ENCODE peak calls at places on chromosome 18, in five cellular contexts. T, U, Q, P and G are unnamed samples.

GRCh38 chr18:42392416-42392815 is 437.4 kb downstream of the PIK3C3 start:
- DNase-seq in T (peak; percentile 29), Q (no peak), U (no peak), P (no peak), G (no peak)

GRCh38 chr18:78726326-78727056 is 253.1 kb upstream of the SALL3 start:
- DNase-seq in Q (no peak), U (no peak), P (no peak), T (no peak), G (no peak)

GRCh38 chr18:12399231-12399630 is 8.5 kb upstream of the PRELID3A start:
- DNase-seq in P (no peak), U (no peak), T (no peak), Q (no peak), G (no peak)

GRCh38 chr18:27449104-27449503 is 264.0 kb upstream of the CHST9 start:
- DNase-seq in U (no peak), T (no peak), Q (no peak), P (no peak), G (no peak)

GRCh38 chr18:34322365-34323289 is 97.9 kb upstream of the NOL4 start:
- DNase-seq in U (peak; percentile 51), P (peak; percentile 23), Q (peak; percentile 8), T (peak; percentile 66), G (no peak)

GRCh38 chr18:36402765-36403396 is 105.4 kb downstream of the FHOD3 start:
- DNase-seq in T (peak; percentile 81), Q (peak; percentile 30), U (no peak), P (no peak), G (no peak)

GRCh38 chr18:9742588-9743131 is 34.6 kb downstream of the RAB31 start:
- DNase-seq in P (no peak), T (peak; percentile 79), Q (no peak), U (peak; percentile 32), G (no peak)

GRCh38 chr18:64810354-64810753 is 661.5 kb upstream of the LINC00305 start:
- DNase-seq in T (no peak), P (no peak), U (no peak), Q (no peak), G (no peak)

GRCh38 chr18:36812686-36813085 is 16.1 kb downstream of the TPGS2 start:
- DNase-seq in U (no peak), Q (no peak), P (no peak), T (no peak), G (no peak)

GRCh38 chr18:26708814-26709717 is 156.4 kb downstream of the AQP4 start:
- DNase-seq in U (no peak), P (no peak), Q (no peak), T (no peak), G (no peak)

GRCh38 chr18:61865466-61866165 is 27.2 kb downstream of the RNF152 start:
- DNase-seq in U (no peak), T (no peak), Q (no peak), P (no peak), G (no peak)

GRCh38 chr18:24112464-24112863 is 26.4 kb upstream of the CABYR start:
- DNase-seq in Q (no peak), P (no peak), T (no peak), U (no peak), G (no peak)

GRCh38 chr18:58565021-58565420 is 63.9 kb downstream of the ALPK2 start:
- DNase-seq in Q (no peak), T (no peak), P (no peak), U (no peak), G (no peak)

GRCh38 chr18:21336846-21337245 is 94.8 kb downstream of the GREB1L start:
- DNase-seq in Q (no peak), P (no peak), T (peak; percentile 63), U (no peak), G (no peak)

GRCh38 chr18:35730738-35731370 is 149.3 kb downstream of the GALNT1 start:
- DNase-seq in T (no peak), Q (no peak), U (no peak), P (peak; percentile 75), G (no peak)

GRCh38 chr18:67730884-67731283 is 214.4 kb upstream of the DSEL start:
- DNase-seq in P (no peak), Q (peak; percentile 7), U (peak; percentile 49), T (peak; percentile 86), G (no peak)

GRCh38 chr18:9898792-9899549 is 13.2 kb downstream of the TXNDC2 start:
- DNase-seq in P (no peak), U (peak; percentile 82), Q (no peak), T (peak; percentile 74), G (no peak)

GRCh38 chr18:46462523-46462922 is 194.5 kb downstream of the LOXHD1 start:
- DNase-seq in P (no peak), T (no peak), U (no peak), Q (no peak), G (no peak)

GRCh38 chr18:50428531-50429206 is 53.8 kb downstream of the SKA1 start:
- DNase-seq in T (no peak), U (no peak), P (no peak), Q (no peak), G (no peak)

GRCh38 chr18:23071285-23071684 is 64.0 kb upstream of the CABLES1 start:
- DNase-seq in P (no peak), Q (no peak), T (peak; percentile 36), U (no peak), G (peak; percentile 66)

GRCh38 chr18:75107196-75107930 is 101.6 kb downstream of the PTGR3 start:
- DNase-seq in Q (no peak), T (no peak), P (no peak), U (no peak), G (no peak)

GRCh38 chr18:24404591-24404990 is 7.0 kb upstream of the OSBPL1A start:
- DNase-seq in U (no peak), Q (no peak), T (no peak), P (no peak), G (no peak)

GRCh38 chr18:36786686-36787085 is 42.1 kb downstream of the TPGS2 start:
- DNase-seq in T (peak; percentile 84), U (peak; percentile 3), Q (no peak), P (no peak), G (no peak)

GRCh38 chr18:58338961-58339722 is 289.7 kb downstream of the ALPK2 start:
- DNase-seq in U (no peak), Q (no peak), T (peak; percentile 77), P (peak; percentile 43), G (no peak)

GRCh38 chr18:54218299-54218698 is 6.2 kb downstream of the MBD2 start:
- DNase-seq in P (no peak), Q (no peak), T (no peak), U (no peak), G (no peak)

GRCh38 chr18:34085140-34085739 is 139.5 kb downstream of the NOL4 start:
- DNase-seq in T (no peak), U (no peak), P (no peak), Q (no peak), G (no peak)

GRCh38 chr18:68229351-68229750 is 485.6 kb downstream of the TMX3 start:
- DNase-seq in P (no peak), Q (no peak), T (no peak), U (no peak), G (no peak)

GRCh38 chr18:68103561-68103960 is 587.0 kb upstream of the DSEL start:
- DNase-seq in T (no peak), U (no peak), P (no peak), Q (no peak), G (no peak)

GRCh38 chr18:40937386-40937785 is 1017.6 kb upstream of the PIK3C3 start:
- DNase-seq in P (no peak), T (peak; percentile 15), U (no peak), Q (no peak), G (no peak)

GRCh38 chr18:23137093-23137640 is 1.9 kb downstream of the CABLES1 start:
- DNase-seq in U (no peak), Q (no peak), P (no peak), T (peak; percentile 48), G (no peak)

GRCh38 chr18:39057423-39058057 is 1491.9 kb upstream of the CELF4 start:
- DNase-seq in Q (no peak), P (no peak), U (no peak), T (peak; percentile 49), G (no peak)

GRCh38 chr18:48887905-48888531 is 62.7 kb downstream of the SMAD7 start:
- DNase-seq in Q (no peak), T (no peak), P (peak; percentile 15), U (no peak), G (no peak)

GRCh38 chr18:58391932-58392331 is 237.0 kb downstream of the ALPK2 start:
- DNase-seq in P (no peak), T (no peak), U (no peak), Q (no peak), G (no peak)

GRCh38 chr18:58309610-58310239 is 265.7 kb downstream of the NEDD4L start:
- DNase-seq in Q (no peak), T (no peak), P (no peak), U (no peak), G (no peak)

GRCh38 chr18:5481621-5482020 is 62.2 kb downstream of the EPB41L3 start:
- DNase-seq in Q (no peak), P (no peak), U (no peak), T (no peak), G (no peak)

GRCh38 chr18:44731866-44732555 is 51.3 kb downstream of the SETBP1 start:
- DNase-seq in Q (no peak), P (no peak), U (no peak), T (peak; percentile 70), G (no peak)

GRCh38 chr18:48133675-48134251 is 203.3 kb upstream of the SMAD2 start:
- DNase-seq in U (no peak), Q (no peak), P (no peak), T (peak; percentile 37), G (no peak)

GRCh38 chr18:32470713-32471633 is at the start of gene GAREM1:
- DNase-seq in P (peak; percentile 96), Q (peak; percentile 96), U (peak; percentile 92), T (peak; percentile 98), G (peak; percentile 73)
- TF ChIP-seq CTCF in P (peak; percentile 93), Q (peak; percentile 66), U (peak; percentile 46), T (peak; percentile 54), G (no peak)

GRCh38 chr18:7269903-7270302 is 39.0 kb downstream of the LRRC30 start:
- DNase-seq in Q (no peak), U (no peak), T (no peak), P (no peak), G (no peak)
- H3K27ac ChIP-seq in Q (no peak overlapping the region), U (no peak overlapping the region), T (no peak overlapping the region), P (no peak overlapping the region), G (no peak overlapping the region)

DNA sequence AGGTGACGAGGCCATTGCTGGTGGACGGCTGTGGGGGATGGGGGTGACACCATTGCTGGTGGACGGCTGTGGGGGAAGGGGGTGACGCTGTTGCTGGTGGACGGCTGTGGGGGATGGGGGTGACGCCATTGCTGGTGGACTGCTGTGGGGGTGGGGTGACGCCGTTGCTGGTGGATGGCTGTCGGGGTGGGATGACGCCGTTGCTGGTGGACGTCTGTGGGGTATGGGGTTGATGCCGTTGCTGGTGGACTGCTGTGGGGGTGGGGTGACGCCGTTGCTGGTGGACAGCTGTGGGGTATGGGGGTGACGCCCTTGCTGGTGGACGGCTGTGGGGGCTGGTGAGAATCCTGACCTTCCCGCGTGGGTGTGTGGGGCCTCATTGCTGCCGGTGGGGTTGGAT is 47.1 kb downstream of the CTDP1 start:
- DNase-seq in U (no peak), P (no peak), Q (no peak), T (no peak), G (no peak)
- H3K9me3 ChIP-seq in U (peaks cover 18% of the 10 kb centered on the region), P (no peaks in the 10 kb centered on the region), Q (peaks cover 67% of the 10 kb centered on the region), T (peaks cover 3% of the 10 kb centered on the region), G (peaks cover 13% of the 10 kb centered on the region)

DNA sequence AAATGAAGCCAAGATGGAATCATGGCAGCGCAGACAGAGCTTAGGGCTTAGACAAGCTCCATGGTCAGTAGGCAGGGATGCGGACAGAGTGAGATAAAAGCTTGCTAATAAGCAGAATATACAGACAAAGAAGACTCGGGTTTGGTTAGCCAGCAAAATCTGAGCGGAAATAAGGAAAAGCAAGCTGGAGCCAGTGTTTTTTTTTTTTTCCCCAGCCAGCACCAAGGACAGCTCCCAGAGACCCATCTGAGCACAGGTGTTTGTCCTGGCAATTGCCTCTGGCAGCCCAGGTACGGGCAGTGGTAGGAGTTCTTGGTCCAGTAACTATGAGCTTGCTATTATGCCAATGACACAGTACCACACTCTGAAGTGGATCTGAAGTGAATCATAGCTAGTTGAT is 187.6 kb downstream of the ADCYAP1 start:
- DNase-seq in P (no peak), T (peak; percentile 6), Q (no peak), U (no peak), G (no peak)
- TF ChIP-seq CTCF in P (no peak), T (no peak), Q (no peak), U (no peak), G (no peak)